ENCODE peak calls at places on chromosomes 7 and 10, in eight cellular contexts. K is A172, E is germinal center, Y is midbrain, T is prostate gland, A is hypothalamus, Z is A549, R is HTR-8/SVneo. Q is an unnamed sample.

GRCh38 chr7:30750574-30751256 is 1.2 kb upstream of the INMT start:
- DNase-seq in K (peak), E (no peak), Y (peak), T (peak), A (peak), Z (no peak), R (no peak), Q (peak)

GRCh38 chr10:129365767-129366400 is 101.2 kb upstream of the MGMT start:
- DNase-seq in K (no peak), E (no peak), Y (no peak), T (no peak), A (no peak), Z (no peak), R (no peak), Q (no peak)

GRCh38 chr7:32941996-32942782 is 15.1 kb upstream of the FKBP9 start:
- DNase-seq in K (peak), E (peak), Y (peak), T (peak), A (peak), Z (peak), R (peak), Q (peak)

GRCh38 chr10:22148956-22149355 is 68.9 kb downstream of the EBLN1 start:
- DNase-seq in K (peak), E (no peak), Y (no peak), T (no peak), A (no peak), Z (no peak), R (no peak), Q (no peak)

GRCh38 chr10:34570887-34571286 is 244.2 kb downstream of the PARD3 start:
- DNase-seq in K (no peak), E (no peak), Y (no peak), T (no peak), A (no peak), Z (no peak), R (no peak), Q (no peak)

GRCh38 chr7:24896031-24896433 is 83.9 kb downstream of the OSBPL3 start:
- DNase-seq in K (no peak), E (peak), Y (no peak), T (no peak), A (no peak), Z (no peak), R (no peak), Q (no peak)

GRCh38 chr7:18515067-18515466 is 19.5 kb downstream of the HDAC9 start:
- DNase-seq in K (no peak), E (no peak), Y (no peak), T (no peak), A (no peak), Z (no peak), R (no peak), Q (no peak)

GRCh38 chr7:69403169-69403568 is 195.1 kb upstream of the AUTS2 start:
- DNase-seq in K (no peak), E (peak), Y (no peak), T (no peak), A (no peak), Z (no peak), R (no peak), Q (no peak)

GRCh38 chr7:101363734-101364374 is 1.2 kb downstream of the COL26A1 start:
- DNase-seq in K (peak), E (peak), Y (peak), T (peak), A (peak), Z (peak), R (peak), Q (peak)

GRCh38 chr7:20647908-20648776 is 32.7 kb downstream of the ABCB5 start:
- DNase-seq in K (peak), E (peak), Y (no peak), T (no peak), A (no peak), Z (peak), R (peak), Q (no peak)

GRCh38 chr10:117007080-117007479 is 2.1 kb upstream of the SHTN1 start:
- DNase-seq in K (peak), E (no peak), Y (no peak), T (no peak), A (no peak), Z (peak), R (peak), Q (no peak)

GRCh38 chr7:117212969-117213877 is 109.6 kb downstream of the WNT2 start:
- DNase-seq in K (peak), E (peak), Y (peak), T (peak), A (no peak), Z (peak), R (peak), Q (peak)

GRCh38 chr7:118087121-118087520 is 96.8 kb upstream of the LSM8 start:
- DNase-seq in K (no peak), E (no peak), Y (no peak), T (no peak), A (no peak), Z (no peak), R (no peak), Q (no peak)

GRCh38 chr10:3570330-3570729 is 214.7 kb downstream of the KLF6 start:
- DNase-seq in K (no peak), E (no peak), Y (no peak), T (no peak), A (no peak), Z (no peak), R (no peak), Q (no peak)

GRCh38 chr7:158270106-158270775 is 317.4 kb downstream of the PTPRN2 start:
- DNase-seq in K (no peak), E (no peak), Y (no peak), T (no peak), A (no peak), Z (no peak), R (no peak), Q (peak)

GRCh38 chr7:26649388-26649787 is 215.0 kb downstream of the SKAP2 start:
- DNase-seq in K (no peak), E (no peak), Y (no peak), T (no peak), A (no peak), Z (no peak), R (no peak), Q (no peak)

GRCh38 chr7:131225619-131226101 is 102.0 kb upstream of the MKLN1 start:
- DNase-seq in K (peak), E (no peak), Y (peak), T (peak), A (peak), Z (peak), R (no peak), Q (peak)

GRCh38 chr10:131418686-131419085 is 107.2 kb upstream of the TCERG1L start:
- DNase-seq in K (no peak), E (no peak), Y (no peak), T (no peak), A (no peak), Z (no peak), R (no peak), Q (no peak)

GRCh38 chr7:148941598-148942280 is 57.6 kb upstream of the EZH2 start:
- DNase-seq in K (peak), E (peak), Y (peak), T (peak), A (no peak), Z (peak), R (no peak), Q (no peak)

GRCh38 chr7:100065452-100066186 is 15.9 kb downstream of the ZNF3 start:
- DNase-seq in K (no peak), E (no peak), Y (no peak), T (no peak), A (no peak), Z (no peak), R (no peak), Q (no peak)

GRCh38 chr7:55071411-55072188 is 52.8 kb downstream of the EGFR start:
- DNase-seq in K (no peak), E (no peak), Y (no peak), T (no peak), A (no peak), Z (no peak), R (no peak), Q (no peak)

GRCh38 chr7:140551334-140552239 is 72.3 kb upstream of the MKRN1 start:
- DNase-seq in K (no peak), E (no peak), Y (no peak), T (no peak), A (no peak), Z (no peak), R (no peak), Q (no peak)

GRCh38 chr10:70346155-70346554 is 36.3 kb downstream of the LRRC20 start:
- DNase-seq in K (no peak), E (no peak), Y (no peak), T (no peak), A (no peak), Z (no peak), R (no peak), Q (no peak)

GRCh38 chr7:131502810-131503545 is 53.5 kb downstream of the PODXL start:
- DNase-seq in K (no peak), E (no peak), Y (peak), T (no peak), A (no peak), Z (no peak), R (no peak), Q (peak)

GRCh38 chr7:16271990-16272665 is 149.2 kb downstream of the CRPPA start:
- DNase-seq in K (no peak), E (no peak), Y (no peak), T (no peak), A (no peak), Z (no peak), R (peak), Q (no peak)

GRCh38 chr7:144720139-144720538 is 115.7 kb downstream of the TPK1 start:
- DNase-seq in K (peak), E (no peak), Y (no peak), T (no peak), A (no peak), Z (no peak), R (peak), Q (no peak)

GRCh38 chr7:139482662-139483466 is 609 bp downstream of the KLRG2 start:
- DNase-seq in K (no peak), E (no peak), Y (no peak), T (no peak), A (no peak), Z (no peak), R (no peak), Q (no peak)

GRCh38 chr10:64363687-64364086 is 842.5 kb downstream of the REEP3 start:
- DNase-seq in K (no peak), E (no peak), Y (no peak), T (no peak), A (no peak), Z (no peak), R (no peak), Q (no peak)

GRCh38 chr10:114444819-114445218 is 40.5 kb upstream of the AFAP1L2 start:
- DNase-seq in K (no peak), E (no peak), Y (no peak), T (no peak), A (no peak), Z (no peak), R (no peak), Q (no peak)

GRCh38 chr7:88401009-88401623 is 94.4 kb upstream of the STEAP4 start:
- DNase-seq in K (peak), E (peak), Y (no peak), T (no peak), A (no peak), Z (peak), R (no peak), Q (no peak)

GRCh38 chr7:94297397-94297838 is 97.3 kb upstream of the COL1A2 start:
- DNase-seq in K (peak), E (no peak), Y (no peak), T (no peak), A (no peak), Z (no peak), R (no peak), Q (peak)

GRCh38 chr10:47309403-47310089 is 9.5 kb downstream of the GDF10 start:
- DNase-seq in K (no peak), E (no peak), Y (no peak), T (no peak), A (no peak), Z (no peak), R (no peak), Q (no peak)

Q was measured in sciatic nerve.